ENCODE peak calls at places on chromosomes 5 and 9, in six cellular contexts. One of them, this sample, is unnamed.

GRCh38 chr5:21238786-21239185 is 1250.8 kb upstream of the CDH18 start:
- DNase-seq in Right ventricle myocardium superior: no peak
- DNase-seq in NCI-H187: no peak
- DNase-seq in amniotic stem cell: no peak
- DNase-seq in bronchial epithelial cell: peak; percentile 4
- DNase-seq in ELR: no peak
- DNase-seq in this sample: no peak

GRCh38 chr5:14720236-14720923 is 55.9 kb downstream of the OTULIN start:
- DNase-seq in Right ventricle myocardium superior: no peak
- DNase-seq in NCI-H187: no peak
- DNase-seq in amniotic stem cell: peak; percentile 31
- DNase-seq in bronchial epithelial cell: peak; percentile 48
- DNase-seq in ELR: peak; percentile 76
- DNase-seq in this sample: no peak

GRCh38 chr9:17600962-17601593 is 22.2 kb downstream of the SH3GL2 start:
- DNase-seq in Right ventricle myocardium superior: no peak
- DNase-seq in NCI-H187: no peak
- DNase-seq in amniotic stem cell: no peak
- DNase-seq in bronchial epithelial cell: no peak
- DNase-seq in ELR: peak; percentile 37
- DNase-seq in this sample: no peak

GRCh38 chr5:75048457-75048953 is 3.9 kb downstream of the GCNT4 start:
- DNase-seq in Right ventricle myocardium superior: no peak
- DNase-seq in NCI-H187: no peak
- DNase-seq in amniotic stem cell: no peak
- DNase-seq in bronchial epithelial cell: no peak
- DNase-seq in ELR: peak; percentile 12
- DNase-seq in this sample: no peak

GRCh38 chr9:123355761-123356520 is at the start of gene CRB2:
- DNase-seq in Right ventricle myocardium superior: no peak
- DNase-seq in NCI-H187: no peak
- DNase-seq in amniotic stem cell: no peak
- DNase-seq in bronchial epithelial cell: no peak
- DNase-seq in ELR: no peak
- DNase-seq in this sample: peak; percentile 80

GRCh38 chr9:85200726-85201402 is 531.3 kb downstream of the NTRK2 start:
- DNase-seq in Right ventricle myocardium superior: no peak
- DNase-seq in NCI-H187: no peak
- DNase-seq in amniotic stem cell: no peak
- DNase-seq in bronchial epithelial cell: peak; percentile 88
- DNase-seq in ELR: peak; percentile 10
- DNase-seq in this sample: no peak

GRCh38 chr5:116881921-116882531 is 307.4 kb upstream of the SEMA6A start:
- DNase-seq in Right ventricle myocardium superior: no peak
- DNase-seq in NCI-H187: peak; percentile 29
- DNase-seq in amniotic stem cell: no peak
- DNase-seq in bronchial epithelial cell: no peak
- DNase-seq in ELR: no peak
- DNase-seq in this sample: no peak

GRCh38 chr5:53429706-53430105 is 50.7 kb upstream of the FST start:
- DNase-seq in Right ventricle myocardium superior: no peak
- DNase-seq in NCI-H187: no peak
- DNase-seq in amniotic stem cell: no peak
- DNase-seq in bronchial epithelial cell: peak; percentile 52
- DNase-seq in ELR: peak; percentile 42
- DNase-seq in this sample: no peak

GRCh38 chr9:117375956-117376355 is 38.9 kb downstream of the ASTN2 start:
- DNase-seq in Right ventricle myocardium superior: no peak
- DNase-seq in NCI-H187: no peak
- DNase-seq in amniotic stem cell: no peak
- DNase-seq in bronchial epithelial cell: no peak
- DNase-seq in ELR: no peak
- DNase-seq in this sample: no peak

GRCh38 chr5:102910240-102911226 is 155.4 kb downstream of the PAM start:
- DNase-seq in Right ventricle myocardium superior: no peak
- DNase-seq in NCI-H187: no peak
- DNase-seq in amniotic stem cell: no peak
- DNase-seq in bronchial epithelial cell: peak; percentile 89
- DNase-seq in ELR: peak; percentile 90
- DNase-seq in this sample: no peak

GRCh38 chr9:22416692-22417060 is 29.9 kb upstream of the DMRTA1 start:
- DNase-seq in Right ventricle myocardium superior: no peak
- DNase-seq in NCI-H187: no peak
- DNase-seq in amniotic stem cell: no peak
- DNase-seq in bronchial epithelial cell: peak; percentile 22
- DNase-seq in ELR: peak; percentile 76
- DNase-seq in this sample: no peak

GRCh38 chr9:86163503-86163902 is 64.1 kb upstream of the GOLM1 start:
- DNase-seq in Right ventricle myocardium superior: no peak
- DNase-seq in NCI-H187: no peak
- DNase-seq in amniotic stem cell: no peak
- DNase-seq in bronchial epithelial cell: no peak
- DNase-seq in ELR: peak; percentile 26
- DNase-seq in this sample: no peak

GRCh38 chr5:59133801-59134261 is 551.0 kb downstream of the RAB3C start:
- DNase-seq in Right ventricle myocardium superior: no peak
- DNase-seq in NCI-H187: no peak
- DNase-seq in amniotic stem cell: no peak
- DNase-seq in bronchial epithelial cell: no peak
- DNase-seq in ELR: peak; percentile 82
- DNase-seq in this sample: no peak

GRCh38 chr9:113828211-113828610 is 47.9 kb upstream of the ZNF618 start:
- DNase-seq in Right ventricle myocardium superior: no peak
- DNase-seq in NCI-H187: no peak
- DNase-seq in amniotic stem cell: no peak
- DNase-seq in bronchial epithelial cell: peak; percentile 13
- DNase-seq in ELR: peak; percentile 39
- DNase-seq in this sample: no peak